ENCODE peak calls at places on chromosomes 11 and 22, in nine cellular contexts. P, D, V, W, O, X, J, C and I are unnamed samples.

GRCh38 chr11:46296520-46297448 is 19.3 kb downstream of the CREB3L1 start:
- DNase-seq in O (peak; percentile 57), X (peak; percentile 86), C (peak; percentile 87), J (no peak), W (no peak), D (peak; percentile 80), V (peak; percentile 96), P (peak; percentile 98), I (no peak)

GRCh38 chr11:109304159-109304558 is 117.8 kb upstream of the C11orf87 start:
- DNase-seq in J (no peak), P (no peak), D (no peak), X (no peak), W (no peak), C (no peak), V (no peak), O (no peak), I (no peak)

GRCh38 chr11:69819541-69820070 is 390 bp upstream of the FGF3 start:
- DNase-seq in D (no peak), J (no peak), O (no peak), W (no peak), P (no peak), X (no peak), V (no peak), C (no peak), I (no peak)

GRCh38 chr11:106032861-106033260 is 10.8 kb upstream of the MSANTD4 start:
- DNase-seq in O (no peak), X (no peak), D (no peak), V (no peak), J (no peak), W (no peak), P (no peak), C (no peak), I (no peak)

GRCh38 chr11:122146475-122146874 is 30.5 kb upstream of the BLID start:
- DNase-seq in V (no peak), X (no peak), J (no peak), P (peak; percentile 47), W (no peak), O (no peak), D (no peak), C (no peak), I (no peak)

GRCh38 chr11:122670131-122670530 is 14.6 kb downstream of the UBASH3B start:
- DNase-seq in O (no peak), W (no peak), D (no peak), X (no peak), P (no peak), V (no peak), J (no peak), C (no peak), I (no peak)

GRCh38 chr22:38181453-38182200 is at the start of gene PLA2G6:
- DNase-seq in P (peak; percentile 97), X (peak; percentile 99), C (peak; percentile 99), D (peak; percentile 99), J (peak; percentile 99), W (peak; percentile 96), V (peak; percentile 98), O (peak; percentile 99), I (peak; percentile 100)

GRCh38 chr11:106714179-106714578 is 304.1 kb downstream of the GUCY1A2 start:
- DNase-seq in D (no peak), W (no peak), J (no peak), O (no peak), X (no peak), C (no peak), V (no peak), P (no peak), I (no peak)

GRCh38 chr11:76652989-76653673 is 17.4 kb downstream of the LRRC32 start:
- DNase-seq in J (peak; percentile 14), P (no peak), C (no peak), D (peak; percentile 74), O (no peak), X (no peak), W (no peak), V (no peak), I (no peak)

GRCh38 chr22:35056486-35056885 is 9.5 kb upstream of the ISX start:
- DNase-seq in D (no peak), C (no peak), X (no peak), W (no peak), O (no peak), V (no peak), J (no peak), P (no peak), I (no peak)

GRCh38 chr11:46293616-46294015 is 16.2 kb downstream of the CREB3L1 start:
- DNase-seq in W (no peak), D (no peak), J (no peak), C (no peak), V (peak; percentile 85), X (no peak), P (peak; percentile 93), O (no peak), I (no peak)

GRCh38 chr11:58658553-58659080 is 36.2 kb downstream of the CNTF start:
- DNase-seq in V (no peak), P (no peak), C (no peak), D (no peak), X (no peak), W (no peak), J (no peak), O (no peak), I (no peak)

GRCh38 chr22:49281467-49282340 is 546.0 kb downstream of the BRD1 start:
- DNase-seq in P (peak; percentile 2), V (no peak), C (no peak), D (no peak), O (no peak), J (no peak), X (no peak), W (no peak), I (no peak)

GRCh38 chr22:49284931-49285330 is 542.7 kb downstream of the BRD1 start:
- DNase-seq in V (no peak), J (no peak), O (no peak), X (no peak), W (no peak), D (no peak), C (no peak), P (no peak), I (no peak)

GRCh38 chr22:49282596-49282995 is 545.1 kb downstream of the BRD1 start:
- DNase-seq in O (no peak), X (no peak), V (no peak), D (no peak), P (no peak), J (no peak), C (no peak), W (no peak), I (no peak)

GRCh38 chr22:49286236-49286760 is 541.4 kb downstream of the BRD1 start:
- DNase-seq in V (no peak), D (peak; percentile 50), X (no peak), O (no peak), P (no peak), W (no peak), C (no peak), J (no peak), I (no peak)

GRCh38 chr22:49284389-49284788 is 543.3 kb downstream of the BRD1 start:
- DNase-seq in W (no peak), V (no peak), J (no peak), X (no peak), C (no peak), D (no peak), P (no peak), O (no peak), I (no peak)
- H3K27me3 ChIP-seq in W (no peaks in the 10 kb centered on the region), V (no peaks in the 10 kb centered on the region), J (no peaks in the 10 kb centered on the region), X (no peaks in the 10 kb centered on the region), C (peaks cover 9% of the 10 kb centered on the region), D (no peaks in the 10 kb centered on the region), P (no peaks in the 10 kb centered on the region), O (peaks cover 63% of the 10 kb centered on the region), I (no peaks in the 10 kb centered on the region)

DNA sequence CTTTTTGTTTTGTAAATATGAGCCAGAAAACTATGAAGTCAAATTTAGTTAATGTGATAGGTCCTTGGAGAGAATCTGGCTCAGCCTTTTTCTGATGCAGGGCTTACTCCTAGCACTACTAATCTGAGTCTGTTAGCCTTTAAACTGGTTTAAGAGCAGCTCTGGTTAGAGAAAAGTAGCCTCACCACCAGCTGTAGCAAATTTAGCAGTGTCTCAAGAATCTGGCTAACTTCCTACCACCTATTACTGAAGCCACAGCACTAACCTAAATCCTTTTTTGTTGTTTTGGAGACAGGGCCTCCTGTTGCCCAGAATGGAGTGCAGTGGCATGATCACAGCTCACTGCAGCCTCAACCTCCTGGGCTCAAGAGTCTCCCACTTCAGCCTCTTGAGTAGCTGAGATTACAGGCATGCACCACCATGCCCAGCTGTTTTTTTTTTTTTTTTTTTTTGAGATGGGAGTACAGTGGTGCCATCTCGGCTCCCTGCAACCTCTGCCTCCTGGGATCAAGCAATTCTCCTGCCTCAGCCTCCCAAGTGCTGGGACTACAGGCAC is 13.9 kb downstream of the RBM4B start:
- DNase-seq in V (no peak), J (no peak), P (no peak), W (no peak), C (peak; percentile 61), D (no peak), X (no peak), O (no peak), I (no peak)
- H3K36me3 ChIP-seq in V (peaks cover 99% of the 10 kb centered on the region), J (peaks cover 10% of the 10 kb centered on the region), P (peaks cover 49% of the 10 kb centered on the region), W (peaks cover 20% of the 10 kb centered on the region), C (peaks cover 17% of the 10 kb centered on the region), D (peaks cover 3% of the 10 kb centered on the region), X (no peaks in the 10 kb centered on the region), O (peaks cover 69% of the 10 kb centered on the region), I (peaks cover 11% of the 10 kb centered on the region)

GRCh38 chr22:22546490-22546889 is 12.6 kb downstream of the PRAME start:
- DNase-seq in V (no peak), D (no peak), J (no peak), C (no peak), P (no peak), W (no peak), O (no peak), X (no peak), I (no peak)
- H3K27me3 ChIP-seq in V (peaks cover 31% of the 10 kb centered on the region), D (no peaks in the 10 kb centered on the region), J (no peaks in the 10 kb centered on the region), C (no peaks in the 10 kb centered on the region), P (peaks cover 21% of the 10 kb centered on the region), W (no peaks in the 10 kb centered on the region), O (peaks cover 79% of the 10 kb centered on the region), X (no peaks in the 10 kb centered on the region), I (no peaks in the 10 kb centered on the region)

GRCh38 chr22:24097961-24098391 is 83.3 kb upstream of the SUSD2 start:
- DNase-seq in O (no peak), X (no peak), P (no peak), W (no peak), J (no peak), C (no peak), D (peak; percentile 69), V (no peak), I (no peak)

GRCh38 chr22:24094966-24095365 is 83.9 kb downstream of the CABIN1 start:
- DNase-seq in P (no peak), V (no peak), O (no peak), W (no peak), C (no peak), D (peak; percentile 38), X (no peak), J (no peak), I (no peak)

GRCh38 chr22:24096401-24097115 is 84.7 kb upstream of the SUSD2 start:
- DNase-seq in W (no peak), C (no peak), P (no peak), O (no peak), V (no peak), D (peak; percentile 65), X (no peak), J (no peak), I (no peak)

GRCh38 chr22:24093855-24094254 is 82.8 kb downstream of the CABIN1 start:
- DNase-seq in J (no peak), D (peak; percentile 62), W (no peak), V (no peak), O (no peak), X (no peak), C (no peak), P (no peak), I (no peak)

DNA sequence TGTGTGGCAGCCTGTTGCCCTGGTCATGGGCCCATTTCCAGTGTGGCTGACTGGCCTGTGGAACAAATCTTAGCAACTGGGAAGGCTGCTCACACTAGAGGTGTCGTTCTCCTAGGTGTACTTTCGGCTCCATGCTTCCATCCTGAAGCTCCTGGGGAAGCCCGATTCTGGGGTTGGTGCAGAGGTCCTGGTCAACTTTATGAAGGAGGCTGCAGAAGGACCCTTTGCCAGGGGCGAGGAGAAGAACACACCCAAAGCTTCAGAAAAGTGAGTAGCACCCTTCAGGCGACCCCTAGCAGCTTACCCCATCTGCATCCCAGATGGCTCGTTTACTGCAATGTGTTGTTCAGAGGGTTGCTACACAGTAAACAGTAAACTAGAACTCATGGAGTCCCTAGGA is 84.7 kb downstream of the CABIN1 start:
- DNase-seq in D (peak; percentile 22), O (no peak), C (no peak), J (no peak), V (no peak), X (no peak), P (no peak), W (no peak), I (no peak)
- H3K36me3 ChIP-seq in D (peaks cover 3% of the 10 kb centered on the region), O (peaks cover 66% of the 10 kb centered on the region), C (peaks cover 9% of the 10 kb centered on the region), J (peaks cover 6% of the 10 kb centered on the region), V (peaks cover 51% of the 10 kb centered on the region), X (no peaks in the 10 kb centered on the region), P (peaks cover 48% of the 10 kb centered on the region), W (peaks cover 35% of the 10 kb centered on the region), I (peaks cover 38% of the 10 kb centered on the region)